ENCODE peak calls at places on chromosomes 13 and 19, in five cellular contexts. F is A549, T is HepG2, Q is GM12878, J is K562. Z is an unnamed sample.

GRCh38 chr19:47469719-47470118 is 2.0 kb downstream of the SLC8A2 start:
- DNase-seq in T (no peak), Q (no peak), J (no peak), F (no peak), Z (no peak)

GRCh38 chr13:114161028-114161556 is 18.0 kb upstream of the CFAP97D2 start:
- DNase-seq in T (no peak), Q (no peak), F (no peak), J (no peak), Z (no peak)

GRCh38 chr13:74886496-74886895 is 595.5 kb downstream of the TBC1D4 start:
- DNase-seq in T (no peak), Q (no peak), J (no peak), F (no peak), Z (peak; percentile 2)

GRCh38 chr19:17641846-17642245 is 46.3 kb downstream of the UNC13A start:
- DNase-seq in F (no peak), J (no peak), T (no peak), Q (no peak), Z (no peak)

GRCh38 chr19:18173572-18174294 is at the start of gene IFI30:
- DNase-seq in J (peak; percentile 90), F (peak; percentile 68), Q (peak; percentile 79), T (peak; percentile 68), Z (no peak)

GRCh38 chr19:20964798-20965197 is 41.7 kb downstream of the ZNF85 start:
- DNase-seq in J (no peak), Q (no peak), F (no peak), T (peak; percentile 13), Z (no peak)

GRCh38 chr13:84431646-84432045 is 549.4 kb upstream of the SLITRK1 start:
- DNase-seq in J (no peak), F (no peak), Q (no peak), T (no peak), Z (peak; percentile 66)

GRCh38 chr13:77760893-77761292 is 63.4 kb downstream of the SLAIN1 start:
- DNase-seq in J (no peak), Q (no peak), T (no peak), F (no peak), Z (no peak)

GRCh38 chr13:59770451-59770850 is 393.3 kb downstream of the DIAPH3 start:
- DNase-seq in J (no peak), T (no peak), Q (no peak), F (no peak), Z (no peak)

GRCh38 chr19:5808120-5808816 is 3.4 kb downstream of the NRTN start:
- DNase-seq in Q (no peak), T (no peak), J (no peak), F (no peak), Z (no peak)

GRCh38 chr19:31436121-31436776 is 87.0 kb upstream of the TSHZ3 start:
- DNase-seq in J (no peak), Q (no peak), F (no peak), T (no peak), Z (peak; percentile 24)

GRCh38 chr19:52200044-52200443 is 10.2 kb downstream of the PPP2R1A start:
- DNase-seq in J (no peak), Q (no peak), F (no peak), T (no peak), Z (peak; percentile 78)

GRCh38 chr13:40932252-40932651 is 86.9 kb downstream of the ELF1 start:
- DNase-seq in T (no peak), J (no peak), F (no peak), Q (no peak), Z (no peak)

GRCh38 chr13:66225071-66225470 is 1005.1 kb downstream of the PCDH9 start:
- DNase-seq in F (no peak), J (no peak), Q (no peak), T (no peak), Z (no peak)

GRCh38 chr19:8323781-8324185 is 2.5 kb downstream of the RPS28 start:
- DNase-seq in Q (no peak), F (no peak), T (no peak), J (peak; percentile 19), Z (no peak)

GRCh38 chr19:16143399-16144215 is at the start of gene HSH2D:
- DNase-seq in Q (peak; percentile 90), J (no peak), F (no peak), T (peak; percentile 45), Z (no peak)

GRCh38 chr19:15438577-15438976 is 11.2 kb downstream of the WIZ start:
- DNase-seq in Q (no peak), J (no peak), F (no peak), T (no peak), Z (no peak)

GRCh38 chr13:24745861-24746617 is 17.9 kb upstream of the RNF17 start:
- DNase-seq in F (no peak), J (no peak), T (no peak), Q (no peak), Z (no peak)

GRCh38 chr13:28097503-28097902 is 2.9 kb downstream of the FLT3 start:
- DNase-seq in T (no peak), J (no peak), F (no peak), Q (no peak), Z (no peak)

GRCh38 chr13:41407380-41407779 is 50.0 kb upstream of the RGCC start:
- DNase-seq in J (no peak), Q (no peak), F (no peak), T (no peak), Z (peak; percentile 63)

GRCh38 chr13:83449666-83450395 is 432.4 kb downstream of the SLITRK1 start:
- DNase-seq in T (no peak), Q (no peak), F (peak; percentile 1), J (no peak), Z (peak; percentile 62)

GRCh38 chr13:50616101-50616500 is 227.4 kb downstream of the DLEU7 start:
- DNase-seq in J (no peak), F (no peak), Q (no peak), T (no peak), Z (peak; percentile 51)

GRCh38 chr19:44702551-44703176 is 3.7 kb downstream of the CEACAM16 start:
- DNase-seq in J (no peak), F (no peak), T (no peak), Q (no peak), Z (no peak)

GRCh38 chr19:3115411-3115810 is 20.4 kb upstream of the GNA15 start:
- DNase-seq in T (no peak), J (no peak), Q (no peak), F (no peak), Z (no peak)

GRCh38 chr13:102195566-102196462 is 206.0 kb downstream of the FGF14 start:
- DNase-seq in Q (no peak), J (no peak), F (no peak), T (no peak), Z (peak; percentile 47)
- TF ChIP-seq RFX5 in Q (no peak), J (no peak), F (no peak), T (no peak), Z (no peak)

GRCh38 chr19:13844130-13844631 is 32.8 kb upstream of the NANOS3 start:
- DNase-seq in J (no peak), Q (no peak), T (no peak), F (no peak), Z (no peak)

GRCh38 chr19:13841339-13842293 is 35.3 kb upstream of the NANOS3 start:
- DNase-seq in J (no peak), T (no peak), Q (no peak), F (no peak), Z (no peak)

GRCh38 chr19:13840751-13841338 is 36.1 kb upstream of the NANOS3 start:
- DNase-seq in Q (no peak), F (no peak), J (no peak), T (no peak), Z (no peak)

GRCh38 chr19:13843104-13843921 is 33.6 kb upstream of the NANOS3 start:
- DNase-seq in Q (no peak), J (no peak), T (no peak), F (no peak), Z (peak; percentile 47)

GRCh38 chr19:13842294-13843103 is 34.4 kb upstream of the NANOS3 start:
- DNase-seq in F (no peak), J (peak; percentile 89), Q (no peak), T (no peak), Z (peak; percentile 65)
- TF ChIP-seq BHLHE40 in F (no peak), J (peak; percentile 17), Q (no peak), T (no peak), Z (peak; percentile 45)

GRCh38 chr19:11205939-11206570 is 8.7 kb upstream of the KANK2 start:
- DNase-seq in Q (peak; percentile 47), T (no peak), J (no peak), F (no peak), Z (no peak)
- H3K27ac ChIP-seq in Q (no peak overlapping the region), T (no peak overlapping the region), J (no peak overlapping the region), F (no peak overlapping the region), Z (no peak overlapping the region)

GRCh38 chr19:23699521-23699860 is 12.5 kb upstream of the ZNF675 start:
- DNase-seq in F (no peak), T (no peak), Q (no peak), J (no peak), Z (no peak)
- TF ChIP-seq RFX5 in F (no peak), T (no peak), Q (no peak), J (no peak), Z (no peak)

GRCh38 chr13:46893820-46894533 is 2.9 kb downstream of the HTR2A start:
- DNase-seq in T (no peak), J (peak; percentile 77), Q (peak; percentile 11), F (peak; percentile 31), Z (peak; percentile 17)
- TF ChIP-seq BHLHE40 in T (no peak), J (no peak), Q (no peak), F (no peak), Z (no peak)